ENCODE peak calls at places on chromosomes 13 and 19, in four cellular contexts. One of them, this sample, is unnamed.

GRCh38 chr13:81907973-81908372 is 1567.0 kb upstream of the SPRY2 start:
- DNase-seq in GM23338: no peak
- DNase-seq in A549: no peak
- DNase-seq in ovary: no peak
- DNase-seq in this sample: no peak

GRCh38 chr19:6065685-6066365 is 44.5 kb downstream of the RFX2 start:
- DNase-seq in GM23338: peak
- DNase-seq in A549: peak
- DNase-seq in ovary: peak
- DNase-seq in this sample: no peak

GRCh38 chr13:111288276-111288675 is 32.2 kb upstream of the TEX29 start:
- DNase-seq in GM23338: no peak
- DNase-seq in A549: no peak
- DNase-seq in ovary: no peak
- DNase-seq in this sample: no peak

GRCh38 chr13:40377783-40378182 is 288.7 kb downstream of the FOXO1 start:
- DNase-seq in GM23338: no peak
- DNase-seq in A549: no peak
- DNase-seq in ovary: no peak
- DNase-seq in this sample: peak

GRCh38 chr13:102128216-102128800 is 273.5 kb downstream of the FGF14 start:
- DNase-seq in GM23338: no peak
- DNase-seq in A549: no peak
- DNase-seq in ovary: no peak
- DNase-seq in this sample: peak

GRCh38 chr19:10634881-10635463 is 9.6 kb downstream of the SLC44A2 start:
- DNase-seq in GM23338: peak
- DNase-seq in A549: no peak
- DNase-seq in ovary: no peak
- DNase-seq in this sample: no peak

GRCh38 chr13:35057858-35058257 is 115.8 kb downstream of the NBEA start:
- DNase-seq in GM23338: peak
- DNase-seq in A549: no peak
- DNase-seq in ovary: no peak
- DNase-seq in this sample: no peak

GRCh38 chr19:31329819-31330218 is 19.4 kb downstream of the TSHZ3 start:
- DNase-seq in GM23338: no peak
- DNase-seq in A549: no peak
- DNase-seq in ovary: no peak
- DNase-seq in this sample: no peak

GRCh38 chr13:29758591-29759114 is 91.8 kb downstream of the UBL3 start:
- DNase-seq in GM23338: no peak
- DNase-seq in A549: no peak
- DNase-seq in ovary: no peak
- DNase-seq in this sample: no peak

GRCh38 chr13:108963846-108964600 is 334.6 kb downstream of the MYO16 start:
- DNase-seq in GM23338: no peak
- DNase-seq in A549: no peak
- DNase-seq in ovary: no peak
- DNase-seq in this sample: peak

GRCh38 chr13:95677564-95678386 is 836 bp downstream of the DNAJC3 start:
- DNase-seq in GM23338: peak
- DNase-seq in A549: peak
- DNase-seq in ovary: no peak
- DNase-seq in this sample: peak

GRCh38 chr19:20278342-20278741 is 111.3 kb downstream of the ZNF486 start:
- DNase-seq in GM23338: peak
- DNase-seq in A549: no peak
- DNase-seq in ovary: peak
- DNase-seq in this sample: no peak

GRCh38 chr19:51359294-51359693 is 6.9 kb downstream of the ETFB start:
- DNase-seq in GM23338: no peak
- DNase-seq in A549: peak
- DNase-seq in ovary: no peak
- DNase-seq in this sample: peak

DNA sequence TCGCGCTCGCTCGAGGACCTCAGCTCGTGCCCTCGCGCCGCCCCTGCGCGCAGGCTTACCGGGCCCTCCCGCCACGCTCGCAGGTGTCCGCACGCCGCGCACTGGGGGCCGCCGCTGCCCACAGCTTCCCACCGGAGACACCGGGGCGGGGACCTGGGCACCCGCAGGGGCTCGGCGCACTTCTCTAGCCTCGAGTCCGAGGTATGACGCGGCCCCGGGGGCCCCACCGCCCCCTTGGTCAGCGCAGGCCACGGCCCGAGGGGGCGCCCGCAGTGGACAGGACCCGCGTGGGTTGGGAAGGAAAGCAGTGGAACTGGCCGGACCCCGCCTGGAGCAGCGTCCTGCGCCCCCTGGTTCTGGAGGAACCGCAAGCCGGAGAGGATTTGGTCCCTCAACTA is 2.1 kb upstream of the GRWD1 start:
- DNase-seq in GM23338: peak
- DNase-seq in A549: no peak
- DNase-seq in ovary: no peak
- DNase-seq in this sample: no peak
- H3K4me3 ChIP-seq in GM23338: peak
- H3K4me3 ChIP-seq in A549: no peak
- H3K4me3 ChIP-seq in ovary: no peak
- H3K4me3 ChIP-seq in this sample: no peak

GRCh38 chr13:100694722-100695644 is 20.4 kb upstream of the TMTC4 start:
- DNase-seq in GM23338: peak
- DNase-seq in A549: peak
- DNase-seq in ovary: no peak
- DNase-seq in this sample: peak
- TF ChIP-seq CTCF in GM23338: peak
- TF ChIP-seq CTCF in A549: peak
- TF ChIP-seq CTCF in ovary: no peak
- TF ChIP-seq CTCF in this sample: peak

DNA sequence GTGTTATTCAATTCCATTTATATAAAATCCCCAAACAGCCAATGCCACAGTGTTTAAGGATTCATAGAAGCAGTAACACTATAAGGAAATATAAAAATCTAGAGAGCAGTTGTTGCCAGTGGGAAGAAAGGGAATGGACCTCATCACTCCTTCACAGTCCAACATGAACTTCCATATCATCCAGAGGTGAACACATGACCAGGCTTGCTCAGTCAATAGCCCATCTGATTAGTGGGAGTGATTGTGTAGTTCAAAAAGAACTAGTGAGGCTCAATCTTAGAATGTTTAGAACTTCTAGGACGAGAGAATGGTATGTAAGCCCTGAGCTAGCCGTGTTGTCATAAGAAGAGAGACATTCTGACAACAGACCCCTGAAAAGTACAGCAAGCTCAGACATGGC is 314.1 kb downstream of the LIG4 start:
- DNase-seq in GM23338: no peak
- DNase-seq in A549: no peak
- DNase-seq in ovary: no peak
- DNase-seq in this sample: no peak
- H3K4me3 ChIP-seq in GM23338: no peak
- H3K4me3 ChIP-seq in A549: no peak
- H3K4me3 ChIP-seq in ovary: no peak
- H3K4me3 ChIP-seq in this sample: no peak

DNA sequence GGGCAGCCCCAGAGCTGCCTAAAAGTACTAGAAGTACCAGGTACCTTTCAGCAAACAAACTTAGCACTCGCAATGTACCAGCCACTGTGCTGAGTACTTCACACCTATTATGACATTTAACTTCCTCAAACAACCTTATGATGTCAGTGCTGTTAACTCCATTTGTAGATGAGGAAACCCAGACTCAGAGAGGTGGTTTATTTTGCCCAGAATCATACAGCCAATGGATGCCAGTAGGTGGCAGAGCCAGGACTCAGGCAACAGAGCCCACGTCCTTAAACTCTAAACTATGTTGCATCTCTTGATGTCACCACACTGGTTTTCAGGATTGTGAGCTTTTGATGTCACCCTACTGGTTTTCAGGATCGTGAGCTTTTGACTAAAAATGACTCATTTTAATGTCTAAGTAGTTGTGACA is 78.9 kb downstream of the FLT1 start:
- DNase-seq in GM23338: no peak
- DNase-seq in A549: no peak
- DNase-seq in ovary: no peak
- DNase-seq in this sample: no peak
- TF ChIP-seq CTCF in GM23338: no peak
- TF ChIP-seq CTCF in A549: no peak
- TF ChIP-seq CTCF in ovary: no peak
- TF ChIP-seq CTCF in this sample: no peak

DNA sequence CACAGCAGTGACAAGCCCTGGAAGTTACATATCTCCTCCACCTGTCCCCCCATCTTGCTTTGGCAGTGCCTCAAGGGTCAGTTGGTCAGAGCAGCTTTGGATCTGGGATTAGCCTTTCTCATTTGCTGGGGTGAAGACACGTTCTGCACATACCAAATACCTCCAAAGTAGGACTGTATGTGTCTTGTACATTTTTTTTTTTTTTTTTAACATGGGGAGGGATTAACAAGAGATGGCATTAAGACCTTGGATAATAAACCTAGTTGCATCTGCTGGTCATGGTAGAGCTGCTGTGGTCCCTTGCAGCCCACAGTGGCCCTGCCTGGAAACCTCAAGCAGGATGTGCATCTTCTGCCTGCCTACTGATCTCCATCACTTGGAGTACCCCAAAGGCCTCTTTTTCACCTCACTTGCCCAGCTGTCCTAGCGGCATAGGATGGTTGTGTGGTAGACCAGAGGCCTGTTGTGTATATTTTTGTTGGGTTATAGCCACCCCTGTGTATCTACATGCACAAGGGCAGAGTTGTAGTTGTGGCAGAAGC is 2.5 kb downstream of the RPS19 start:
- DNase-seq in GM23338: no peak
- DNase-seq in A549: no peak
- DNase-seq in ovary: no peak
- DNase-seq in this sample: no peak
- H3K4me3 ChIP-seq in GM23338: peak
- H3K4me3 ChIP-seq in A549: peak
- H3K4me3 ChIP-seq in ovary: no peak
- H3K4me3 ChIP-seq in this sample: peak

DNA sequence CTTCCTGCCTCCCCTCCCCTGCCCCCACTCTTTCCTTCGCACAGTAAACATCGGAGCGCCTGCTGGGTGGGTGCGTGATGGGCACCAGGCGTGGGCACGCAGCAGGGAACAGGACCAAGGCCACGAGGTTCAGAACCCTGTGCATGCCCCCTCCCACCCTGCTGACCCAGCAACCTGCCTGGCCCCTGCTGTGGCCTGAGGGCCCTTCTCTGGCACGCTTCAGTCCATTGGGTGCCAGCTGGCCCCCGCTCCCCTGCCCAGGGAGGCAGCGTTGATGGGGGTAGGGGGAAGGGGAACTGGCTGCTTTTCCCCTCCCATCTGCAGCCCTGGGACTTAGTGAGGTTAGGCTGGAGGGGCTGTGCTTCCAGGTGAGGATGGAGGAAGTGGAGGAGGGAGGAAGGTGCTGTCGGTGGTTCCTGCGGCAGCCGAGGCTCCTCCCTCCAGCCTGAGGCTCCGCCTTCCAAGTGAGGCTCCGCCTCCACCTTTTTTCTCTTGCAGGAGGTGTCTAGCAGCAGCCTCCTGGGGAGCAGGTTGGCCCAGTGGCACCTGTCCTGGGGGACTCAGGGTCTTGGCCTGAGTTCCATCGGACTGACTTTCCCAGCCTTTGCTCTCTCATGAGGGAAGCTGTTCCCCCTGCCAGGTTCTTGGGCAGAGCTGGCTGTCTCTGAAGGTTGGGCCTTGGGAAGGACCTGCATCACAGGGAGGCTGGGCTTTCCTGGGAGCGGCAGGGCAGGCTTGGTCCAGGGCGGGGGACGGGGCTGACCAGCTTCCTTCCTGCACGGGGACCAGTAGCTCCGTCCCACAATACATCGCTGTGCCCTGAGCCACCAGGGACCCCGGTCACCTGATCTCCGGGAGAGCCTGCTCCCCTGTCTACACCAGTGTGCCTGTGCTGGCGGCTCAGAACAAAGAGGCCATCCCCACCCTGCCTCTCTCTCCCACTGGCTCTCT is 7.3 kb downstream of the PIAS4 start:
- DNase-seq in GM23338: peak
- DNase-seq in A549: no peak
- DNase-seq in ovary: peak
- DNase-seq in this sample: no peak
- TF ChIP-seq CTCF in GM23338: no peak
- TF ChIP-seq CTCF in A549: no peak
- TF ChIP-seq CTCF in ovary: no peak
- TF ChIP-seq CTCF in this sample: no peak

DNA sequence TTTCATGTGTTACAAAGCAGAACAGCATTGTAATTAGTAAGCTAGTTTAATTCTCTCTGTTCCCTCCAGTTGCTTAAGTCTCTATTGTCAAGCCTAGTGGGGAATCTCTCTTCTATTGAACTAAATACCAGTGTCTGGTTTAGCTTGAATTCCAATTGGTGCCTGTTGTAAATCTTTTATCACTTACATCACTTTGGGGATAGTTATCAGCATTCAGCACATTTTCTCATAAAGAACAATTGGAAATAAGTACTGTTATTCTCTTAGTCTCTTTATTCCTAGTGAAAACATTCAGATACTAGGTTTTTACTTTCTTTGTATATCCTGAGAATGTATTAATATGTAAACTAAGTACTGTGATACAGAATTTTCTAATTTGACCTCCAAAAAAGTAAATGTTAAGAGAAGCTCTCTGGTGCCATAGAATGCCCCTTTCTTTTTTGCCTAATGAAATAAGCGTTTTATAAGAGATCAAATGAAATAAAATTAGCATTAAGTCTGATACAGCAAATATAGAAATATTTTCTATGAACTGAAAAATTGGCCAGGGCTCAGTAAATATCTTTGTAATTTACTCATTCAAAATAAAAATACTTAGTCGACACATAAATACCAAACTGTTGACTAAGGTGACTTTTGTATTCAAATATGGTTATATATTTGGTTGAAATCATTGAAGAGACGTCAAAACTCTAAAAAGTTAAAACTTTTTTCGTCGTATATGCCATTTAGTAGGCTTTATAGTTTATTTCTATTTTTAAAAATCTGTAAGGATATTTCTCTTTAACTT is 25.4 kb downstream of the IPO5 start:
- DNase-seq in GM23338: peak
- DNase-seq in A549: no peak
- DNase-seq in ovary: no peak
- DNase-seq in this sample: peak
- H3K4me3 ChIP-seq in GM23338: peak
- H3K4me3 ChIP-seq in A549: peak
- H3K4me3 ChIP-seq in ovary: no peak
- H3K4me3 ChIP-seq in this sample: no peak

DNA sequence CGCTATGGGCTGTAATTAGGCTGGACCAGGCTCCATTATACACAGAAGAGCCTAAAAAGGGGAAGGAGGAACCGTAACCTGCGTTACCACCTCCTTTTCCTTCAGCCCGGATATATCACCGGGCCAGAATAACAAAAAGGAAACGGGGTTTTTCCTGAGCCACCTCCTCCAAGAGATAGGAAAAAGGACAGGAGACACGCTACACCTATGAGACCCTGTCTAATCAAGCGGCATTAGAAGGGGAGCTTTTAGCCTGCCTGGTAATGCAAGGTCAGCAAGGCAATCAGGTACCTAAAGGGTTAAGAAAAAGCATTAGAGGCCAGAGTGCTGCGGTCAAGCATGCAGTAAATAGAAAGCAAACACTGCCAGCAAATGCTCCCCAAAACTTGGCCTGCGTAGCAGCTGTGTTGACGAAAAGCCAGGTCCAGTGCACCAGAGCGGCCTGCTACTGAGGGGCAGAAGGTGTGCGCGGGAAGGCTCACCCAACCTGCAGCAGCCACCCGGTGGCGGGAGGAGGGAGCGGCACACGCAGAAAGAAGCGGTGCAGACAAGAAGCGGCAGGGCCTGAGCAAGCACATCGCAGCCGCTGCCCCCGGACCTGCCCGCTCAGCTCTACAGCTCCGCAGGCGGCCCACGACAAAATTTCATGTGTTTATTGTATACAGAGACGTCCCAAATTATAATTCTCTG is 1466.1 kb downstream of the UQCRFS1 start:
- DNase-seq in GM23338: peak
- DNase-seq in A549: peak
- DNase-seq in ovary: peak
- DNase-seq in this sample: peak
- TF ChIP-seq CTCF in GM23338: peak
- TF ChIP-seq CTCF in A549: no peak
- TF ChIP-seq CTCF in ovary: no peak
- TF ChIP-seq CTCF in this sample: peak